ENCODE peak calls at places on chromosomes 3 and 15, in seven cellular contexts. T, O, X, L, D, H and U are unnamed samples.

GRCh38 chr3:14774431-14774830 is 44.3 kb upstream of the FGD5 start:
- DNase-seq in T (no peak), O (no peak), X (peak; percentile 13), L (no peak), D (no peak), H (no peak), U (no peak)

GRCh38 chr15:62390793-62391543 is 225.9 kb upstream of the C2CD4B start:
- DNase-seq in T (no peak), O (no peak), X (peak; percentile 46), L (peak; percentile 57), D (peak; percentile 34), H (no peak), U (no peak)

GRCh38 chr3:169241928-169242751 is 421.4 kb downstream of the MECOM start:
- DNase-seq in T (no peak), O (no peak), X (no peak), L (peak; percentile 68), D (no peak), H (peak; percentile 55), U (no peak)

GRCh38 chr3:15694628-15695027 is 93.1 kb downstream of the BTD start:
- DNase-seq in T (no peak), O (no peak), X (no peak), L (no peak), D (no peak), H (no peak), U (no peak)

GRCh38 chr3:17166369-17166768 is 281.6 kb downstream of the PLCL2 start:
- DNase-seq in T (no peak), O (no peak), X (no peak), L (no peak), D (no peak), H (no peak), U (no peak)

GRCh38 chr3:24088782-24089181 is 143.7 kb downstream of the NR1D2 start:
- DNase-seq in T (no peak), O (no peak), X (no peak), L (no peak), D (no peak), H (no peak), U (no peak)

GRCh38 chr3:15449489-15449888 is 22.1 kb downstream of the EAF1 start:
- DNase-seq in T (no peak), O (no peak), X (no peak), L (no peak), D (no peak), H (no peak), U (no peak)

GRCh38 chr15:26665950-26666921 is 106.6 kb downstream of the GABRB3 start:
- DNase-seq in T (no peak), O (no peak), X (no peak), L (no peak), D (no peak), H (no peak), U (no peak)

GRCh38 chr3:48898383-48899234 is at the start of gene SLC25A20:
- DNase-seq in T (peak; percentile 90), O (peak; percentile 86), X (peak; percentile 93), L (peak; percentile 95), D (peak; percentile 45), H (peak; percentile 78), U (peak; percentile 64)

GRCh38 chr3:173785004-173785403 is 387.5 kb downstream of the NLGN1 start:
- DNase-seq in T (no peak), O (no peak), X (no peak), L (no peak), D (no peak), H (no peak), U (no peak)

GRCh38 chr15:70763950-70764730 is 782 bp upstream of the UACA start:
- DNase-seq in T (no peak), O (no peak), X (no peak), L (no peak), D (no peak), H (no peak), U (no peak)

GRCh38 chr3:155664922-155665695 is 79.8 kb downstream of the PLCH1 start:
- DNase-seq in T (no peak), O (no peak), X (peak; percentile 67), L (peak; percentile 57), D (no peak), H (peak; percentile 82), U (peak; percentile 76)

GRCh38 chr15:84681822-84682221 is 23.8 kb upstream of the NMB start:
- DNase-seq in T (no peak), O (peak; percentile 45), X (no peak), L (no peak), D (no peak), H (no peak), U (no peak)

GRCh38 chr15:70525551-70525950 is 237.8 kb downstream of the UACA start:
- DNase-seq in T (no peak), O (no peak), X (no peak), L (no peak), D (no peak), H (no peak), U (no peak)

GRCh38 chr3:102827386-102827785 is 392.6 kb downstream of the ZPLD1 start:
- DNase-seq in T (no peak), O (no peak), X (no peak), L (no peak), D (no peak), H (no peak), U (no peak)

GRCh38 chr15:74851960-74852359 is 9.0 kb upstream of the ULK3 start:
- DNase-seq in T (no peak), O (no peak), X (no peak), L (no peak), D (no peak), H (no peak), U (no peak)

GRCh38 chr15:43872416-43873020 is 45.7 kb downstream of the WDR76 start:
- DNase-seq in T (no peak), O (no peak), X (no peak), L (peak; percentile 46), D (no peak), H (peak; percentile 56), U (peak; percentile 52)

GRCh38 chr15:41080144-41080543 is 35.9 kb downstream of the INO80 start:
- DNase-seq in T (no peak), O (no peak), X (no peak), L (no peak), D (no peak), H (no peak), U (no peak)

GRCh38 chr15:62758126-62758951 is 284.2 kb upstream of the TPM1 start:
- DNase-seq in T (no peak), O (no peak), X (no peak), L (no peak), D (no peak), H (peak; percentile 68), U (no peak)

GRCh38 chr3:23113455-23114171 is 89.5 kb upstream of the UBE2E2 start:
- DNase-seq in T (no peak), O (no peak), X (peak; percentile 46), L (no peak), D (no peak), H (no peak), U (no peak)

GRCh38 chr15:57637836-57638235 is 46.1 kb downstream of the MYZAP start:
- DNase-seq in T (no peak), O (no peak), X (no peak), L (no peak), D (no peak), H (no peak), U (no peak)

GRCh38 chr3:118277803-118278202 is 756.8 kb downstream of the IGSF11 start:
- DNase-seq in T (no peak), O (no peak), X (no peak), L (no peak), D (no peak), H (no peak), U (no peak)